ENCODE peak calls at places on chromosomes 4 and X, in nine cellular contexts. W is LoVo; T is T1000; O is caudate nucleus; B is LHCN-M2; Q is RWPE1; V is naive thymus-derived CD8-positive, alpha-beta T cell; C is left ventricle myocardium inferior; U is NCI-H1092. E is an unnamed sample.
A peak's percentile ranks its signal among the peaks of the same experiment; 100 is the strongest.

GRCh38 chr4:176883681-176884418 is 91.1 kb upstream of the VEGFC start:
- DNase-seq in C (no peak), B (peak; percentile 92), V (no peak), T (no peak), O (no peak), Q (peak; percentile 4), U (no peak), W (peak; percentile 41), E (no peak)

GRCh38 chrX:115260330-115260729 is 26.4 kb upstream of the LRCH2 start:
- DNase-seq in V (no peak), T (no peak), B (no peak), W (no peak), C (no peak), U (no peak), Q (no peak), O (no peak), E (no peak)

GRCh38 chr4:174714393-174715211 is 114.4 kb downstream of the GLRA3 start:
- DNase-seq in U (peak; percentile 15), T (no peak), W (peak; percentile 64), V (peak; percentile 6), Q (peak; percentile 57), C (no peak), O (no peak), B (peak; percentile 40), E (peak; percentile 6)

GRCh38 chr4:73944061-73944875 is 37.6 kb downstream of the PF4 start:
- DNase-seq in O (no peak), W (no peak), B (peak; percentile 2), U (no peak), C (peak; percentile 15), Q (peak; percentile 4), V (no peak), T (no peak), E (no peak)

GRCh38 chr4:183872531-183872930 is 32.6 kb upstream of the STOX2 start:
- DNase-seq in W (no peak), B (no peak), O (no peak), C (no peak), V (no peak), U (no peak), T (no peak), Q (no peak), E (no peak)

GRCh38 chr4:113958766-113959540 is 20.5 kb downstream of the ARSJ start:
- DNase-seq in T (no peak), C (no peak), Q (peak; percentile 80), B (peak; percentile 97), O (no peak), U (peak; percentile 16), V (no peak), W (peak; percentile 91), E (no peak)

GRCh38 chr4:82661601-82662000 is 99.8 kb upstream of the TMEM150C start:
- DNase-seq in C (no peak), O (no peak), W (no peak), T (no peak), B (no peak), Q (no peak), U (no peak), V (no peak), E (no peak)

GRCh38 chr4:120004054-120004453 is 62.6 kb downstream of the MAD2L1 start:
- DNase-seq in V (no peak), B (no peak), C (no peak), Q (no peak), U (no peak), W (no peak), O (no peak), T (no peak), E (no peak)

GRCh38 chr4:146029939-146030710 is 91.5 kb upstream of the ZNF827 start:
- DNase-seq in U (no peak), C (no peak), T (no peak), Q (no peak), V (no peak), W (peak; percentile 65), B (no peak), O (no peak), E (no peak)

GRCh38 chrX:107324493-107325310 is 118.3 kb downstream of the DNAAF6 start:
- DNase-seq in B (peak; percentile 7), T (no peak), W (peak; percentile 1), O (no peak), Q (peak; percentile 12), C (no peak), U (no peak), V (peak; percentile 0), E (no peak)

GRCh38 chr4:101282076-101282844 is 65.1 kb downstream of the PPP3CA start:
- DNase-seq in V (no peak), C (no peak), Q (no peak), B (no peak), W (no peak), O (no peak), U (no peak), T (no peak), E (no peak)

GRCh38 chrX:13791559-13791958 is 25.3 kb downstream of the GPM6B start:
- DNase-seq in W (no peak), T (no peak), O (no peak), Q (no peak), U (peak; percentile 12), V (no peak), C (no peak), B (no peak), E (no peak)

GRCh38 chrX:20322887-20323286 is 56.2 kb upstream of the RPS6KA3 start:
- DNase-seq in B (no peak), W (no peak), C (no peak), V (no peak), O (no peak), T (no peak), Q (no peak), U (no peak), E (no peak)

GRCh38 chr4:78945638-78946179 is 6.5 kb upstream of the PAQR3 start:
- DNase-seq in T (no peak), C (no peak), U (no peak), B (no peak), V (no peak), O (no peak), W (no peak), Q (no peak), E (no peak)

GRCh38 chrX:124263743-124264142 is 68.7 kb upstream of the TEX13D start:
- DNase-seq in U (no peak), V (no peak), Q (no peak), W (no peak), B (no peak), O (no peak), C (no peak), T (no peak), E (peak; percentile 3)

GRCh38 chr4:101357751-101358150 is 10.4 kb upstream of the PPP3CA start:
- DNase-seq in O (no peak), B (no peak), C (no peak), Q (no peak), V (no peak), W (no peak), U (no peak), T (no peak), E (no peak)